ENCODE peak calls at places on chromosomes 16 and 17, in seven cellular contexts. One of them, this sample, is unnamed.

GRCh38 chr17:39782481-39782880 is 44.7 kb downstream of the GRB7 start:
- DNase-seq in amniotic stem cell: no peak
- DNase-seq in iris pigment epithelial cell: peak
- DNase-seq in transverse colon: no peak
- DNase-seq in cardiac muscle cell: no peak
- DNase-seq in left ventricle myocardium inferior: no peak
- DNase-seq in stimulated activated CD4-positive, alpha-beta T cell treated with anti-CD3 and anti-CD28 coated beads, Interleukin-1b, Interleukin-23, amount 100 ng/mL, for 24 hours: no peak
- DNase-seq in this sample: no peak

GRCh38 chr17:61387011-61387410 is 12.6 kb upstream of the TBX2 start:
- DNase-seq in amniotic stem cell: no peak
- DNase-seq in iris pigment epithelial cell: no peak
- DNase-seq in transverse colon: no peak
- DNase-seq in cardiac muscle cell: no peak
- DNase-seq in left ventricle myocardium inferior: no peak
- DNase-seq in stimulated activated CD4-positive, alpha-beta T cell treated with anti-CD3 and anti-CD28 coated beads, Interleukin-1b, Interleukin-23, amount 100 ng/mL, for 24 hours: no peak
- DNase-seq in this sample: no peak

GRCh38 chr17:58590377-58590776 is 75.9 kb upstream of the MTMR4 start:
- DNase-seq in amniotic stem cell: no peak
- DNase-seq in iris pigment epithelial cell: no peak
- DNase-seq in transverse colon: no peak
- DNase-seq in cardiac muscle cell: no peak
- DNase-seq in left ventricle myocardium inferior: no peak
- DNase-seq in stimulated activated CD4-positive, alpha-beta T cell treated with anti-CD3 and anti-CD28 coated beads, Interleukin-1b, Interleukin-23, amount 100 ng/mL, for 24 hours: no peak
- DNase-seq in this sample: no peak

GRCh38 chr17:81429813-81430510 is 34.7 kb downstream of the BAHCC1 start:
- DNase-seq in amniotic stem cell: no peak
- DNase-seq in iris pigment epithelial cell: no peak
- DNase-seq in transverse colon: no peak
- DNase-seq in cardiac muscle cell: no peak
- DNase-seq in left ventricle myocardium inferior: peak
- DNase-seq in stimulated activated CD4-positive, alpha-beta T cell treated with anti-CD3 and anti-CD28 coated beads, Interleukin-1b, Interleukin-23, amount 100 ng/mL, for 24 hours: no peak
- DNase-seq in this sample: no peak

GRCh38 chr16:69145658-69146057 is 13.2 kb downstream of the UTP4 start:
- DNase-seq in amniotic stem cell: no peak
- DNase-seq in iris pigment epithelial cell: peak
- DNase-seq in transverse colon: no peak
- DNase-seq in cardiac muscle cell: no peak
- DNase-seq in left ventricle myocardium inferior: no peak
- DNase-seq in stimulated activated CD4-positive, alpha-beta T cell treated with anti-CD3 and anti-CD28 coated beads, Interleukin-1b, Interleukin-23, amount 100 ng/mL, for 24 hours: no peak
- DNase-seq in this sample: no peak

GRCh38 chr17:49700956-49701355 is 6.8 kb downstream of the SLC35B1 start:
- DNase-seq in amniotic stem cell: no peak
- DNase-seq in iris pigment epithelial cell: no peak
- DNase-seq in transverse colon: no peak
- DNase-seq in cardiac muscle cell: no peak
- DNase-seq in left ventricle myocardium inferior: no peak
- DNase-seq in stimulated activated CD4-positive, alpha-beta T cell treated with anti-CD3 and anti-CD28 coated beads, Interleukin-1b, Interleukin-23, amount 100 ng/mL, for 24 hours: no peak
- DNase-seq in this sample: no peak

GRCh38 chr16:85300451-85300968 is 188.2 kb upstream of the CIBAR2 start:
- DNase-seq in amniotic stem cell: no peak
- DNase-seq in iris pigment epithelial cell: no peak
- DNase-seq in transverse colon: no peak
- DNase-seq in cardiac muscle cell: no peak
- DNase-seq in left ventricle myocardium inferior: no peak
- DNase-seq in stimulated activated CD4-positive, alpha-beta T cell treated with anti-CD3 and anti-CD28 coated beads, Interleukin-1b, Interleukin-23, amount 100 ng/mL, for 24 hours: no peak
- DNase-seq in this sample: no peak

GRCh38 chr17:78454346-78454745 is 75.9 kb downstream of the PGS1 start:
- DNase-seq in amniotic stem cell: no peak
- DNase-seq in iris pigment epithelial cell: no peak
- DNase-seq in transverse colon: no peak
- DNase-seq in cardiac muscle cell: no peak
- DNase-seq in left ventricle myocardium inferior: no peak
- DNase-seq in stimulated activated CD4-positive, alpha-beta T cell treated with anti-CD3 and anti-CD28 coated beads, Interleukin-1b, Interleukin-23, amount 100 ng/mL, for 24 hours: no peak
- DNase-seq in this sample: no peak

GRCh38 chr16:84268661-84269060 is 26.0 kb upstream of the WFDC1 start:
- DNase-seq in amniotic stem cell: no peak
- DNase-seq in iris pigment epithelial cell: no peak
- DNase-seq in transverse colon: no peak
- DNase-seq in cardiac muscle cell: no peak
- DNase-seq in left ventricle myocardium inferior: no peak
- DNase-seq in stimulated activated CD4-positive, alpha-beta T cell treated with anti-CD3 and anti-CD28 coated beads, Interleukin-1b, Interleukin-23, amount 100 ng/mL, for 24 hours: no peak
- DNase-seq in this sample: no peak

GRCh38 chr17:42438600-42439567 is 15.8 kb upstream of the CAVIN1 start:
- DNase-seq in amniotic stem cell: no peak
- DNase-seq in iris pigment epithelial cell: peak
- DNase-seq in transverse colon: peak
- DNase-seq in cardiac muscle cell: no peak
- DNase-seq in left ventricle myocardium inferior: no peak
- DNase-seq in stimulated activated CD4-positive, alpha-beta T cell treated with anti-CD3 and anti-CD28 coated beads, Interleukin-1b, Interleukin-23, amount 100 ng/mL, for 24 hours: peak
- DNase-seq in this sample: no peak

GRCh38 chr16:18796377-18796776 is 5.0 kb downstream of the ARL6IP1 start:
- DNase-seq in amniotic stem cell: no peak
- DNase-seq in iris pigment epithelial cell: no peak
- DNase-seq in transverse colon: no peak
- DNase-seq in cardiac muscle cell: no peak
- DNase-seq in left ventricle myocardium inferior: no peak
- DNase-seq in stimulated activated CD4-positive, alpha-beta T cell treated with anti-CD3 and anti-CD28 coated beads, Interleukin-1b, Interleukin-23, amount 100 ng/mL, for 24 hours: no peak
- DNase-seq in this sample: no peak

GRCh38 chr16:89922477-89922883 is 662 bp upstream of the TUBB3 start:
- DNase-seq in amniotic stem cell: peak
- DNase-seq in iris pigment epithelial cell: peak
- DNase-seq in transverse colon: peak
- DNase-seq in cardiac muscle cell: peak
- DNase-seq in left ventricle myocardium inferior: peak
- DNase-seq in stimulated activated CD4-positive, alpha-beta T cell treated with anti-CD3 and anti-CD28 coated beads, Interleukin-1b, Interleukin-23, amount 100 ng/mL, for 24 hours: no peak
- DNase-seq in this sample: peak

GRCh38 chr17:40561294-40561870 is 3.9 kb downstream of the CCR7 start:
- DNase-seq in amniotic stem cell: no peak
- DNase-seq in iris pigment epithelial cell: no peak
- DNase-seq in transverse colon: no peak
- DNase-seq in cardiac muscle cell: no peak
- DNase-seq in left ventricle myocardium inferior: no peak
- DNase-seq in stimulated activated CD4-positive, alpha-beta T cell treated with anti-CD3 and anti-CD28 coated beads, Interleukin-1b, Interleukin-23, amount 100 ng/mL, for 24 hours: no peak
- DNase-seq in this sample: no peak

GRCh38 chr17:77449908-77450741 is 309.4 kb downstream of the SEC14L1 start:
- DNase-seq in amniotic stem cell: no peak
- DNase-seq in iris pigment epithelial cell: peak
- DNase-seq in transverse colon: peak
- DNase-seq in cardiac muscle cell: peak
- DNase-seq in left ventricle myocardium inferior: peak
- DNase-seq in stimulated activated CD4-positive, alpha-beta T cell treated with anti-CD3 and anti-CD28 coated beads, Interleukin-1b, Interleukin-23, amount 100 ng/mL, for 24 hours: no peak
- DNase-seq in this sample: peak

GRCh38 chr16:65537336-65537735 is 415.5 kb upstream of the CDH11 start:
- DNase-seq in amniotic stem cell: no peak
- DNase-seq in iris pigment epithelial cell: no peak
- DNase-seq in transverse colon: no peak
- DNase-seq in cardiac muscle cell: no peak
- DNase-seq in left ventricle myocardium inferior: no peak
- DNase-seq in stimulated activated CD4-positive, alpha-beta T cell treated with anti-CD3 and anti-CD28 coated beads, Interleukin-1b, Interleukin-23, amount 100 ng/mL, for 24 hours: no peak
- DNase-seq in this sample: no peak

GRCh38 chr16:57828272-57829161 is 26.2 kb upstream of the KIFC3 start:
- DNase-seq in amniotic stem cell: no peak
- DNase-seq in iris pigment epithelial cell: no peak
- DNase-seq in transverse colon: no peak
- DNase-seq in cardiac muscle cell: no peak
- DNase-seq in left ventricle myocardium inferior: no peak
- DNase-seq in stimulated activated CD4-positive, alpha-beta T cell treated with anti-CD3 and anti-CD28 coated beads, Interleukin-1b, Interleukin-23, amount 100 ng/mL, for 24 hours: no peak
- DNase-seq in this sample: no peak

GRCh38 chr16:73171380-73171779 is 123.5 kb upstream of the ZFHX3 start:
- DNase-seq in amniotic stem cell: no peak
- DNase-seq in iris pigment epithelial cell: no peak
- DNase-seq in transverse colon: peak
- DNase-seq in cardiac muscle cell: no peak
- DNase-seq in left ventricle myocardium inferior: no peak
- DNase-seq in stimulated activated CD4-positive, alpha-beta T cell treated with anti-CD3 and anti-CD28 coated beads, Interleukin-1b, Interleukin-23, amount 100 ng/mL, for 24 hours: no peak
- DNase-seq in this sample: no peak

GRCh38 chr16:15887283-15887682 is 1.1 kb downstream of the CEP20 start:
- DNase-seq in amniotic stem cell: no peak
- DNase-seq in iris pigment epithelial cell: no peak
- DNase-seq in transverse colon: no peak
- DNase-seq in cardiac muscle cell: no peak
- DNase-seq in left ventricle myocardium inferior: no peak
- DNase-seq in stimulated activated CD4-positive, alpha-beta T cell treated with anti-CD3 and anti-CD28 coated beads, Interleukin-1b, Interleukin-23, amount 100 ng/mL, for 24 hours: no peak
- DNase-seq in this sample: no peak

GRCh38 chr16:4409081-4409932 is 7.1 kb downstream of the CORO7 start:
- DNase-seq in amniotic stem cell: no peak
- DNase-seq in iris pigment epithelial cell: no peak
- DNase-seq in transverse colon: no peak
- DNase-seq in cardiac muscle cell: no peak
- DNase-seq in left ventricle myocardium inferior: no peak
- DNase-seq in stimulated activated CD4-positive, alpha-beta T cell treated with anti-CD3 and anti-CD28 coated beads, Interleukin-1b, Interleukin-23, amount 100 ng/mL, for 24 hours: no peak
- DNase-seq in this sample: no peak

GRCh38 chr17:48575066-48575582 is 3.0 kb downstream of the HOXB4 start:
- DNase-seq in amniotic stem cell: no peak
- DNase-seq in iris pigment epithelial cell: no peak
- DNase-seq in transverse colon: no peak
- DNase-seq in cardiac muscle cell: no peak
- DNase-seq in left ventricle myocardium inferior: no peak
- DNase-seq in stimulated activated CD4-positive, alpha-beta T cell treated with anti-CD3 and anti-CD28 coated beads, Interleukin-1b, Interleukin-23, amount 100 ng/mL, for 24 hours: no peak
- DNase-seq in this sample: no peak

GRCh38 chr17:21001813-21002221 is 41.0 kb downstream of the USP22 start:
- DNase-seq in amniotic stem cell: no peak
- DNase-seq in iris pigment epithelial cell: no peak
- DNase-seq in transverse colon: peak
- DNase-seq in cardiac muscle cell: no peak
- DNase-seq in left ventricle myocardium inferior: no peak
- DNase-seq in stimulated activated CD4-positive, alpha-beta T cell treated with anti-CD3 and anti-CD28 coated beads, Interleukin-1b, Interleukin-23, amount 100 ng/mL, for 24 hours: no peak
- DNase-seq in this sample: no peak

GRCh38 chr17:14593956-14594355 is 293.1 kb downstream of the HS3ST3B1 start:
- DNase-seq in amniotic stem cell: no peak
- DNase-seq in iris pigment epithelial cell: no peak
- DNase-seq in transverse colon: no peak
- DNase-seq in cardiac muscle cell: no peak
- DNase-seq in left ventricle myocardium inferior: no peak
- DNase-seq in stimulated activated CD4-positive, alpha-beta T cell treated with anti-CD3 and anti-CD28 coated beads, Interleukin-1b, Interleukin-23, amount 100 ng/mL, for 24 hours: no peak
- DNase-seq in this sample: no peak

GRCh38 chr16:11668590-11669379 is 530 bp downstream of the SNN start:
- DNase-seq in amniotic stem cell: no peak
- DNase-seq in iris pigment epithelial cell: no peak
- DNase-seq in transverse colon: no peak
- DNase-seq in cardiac muscle cell: no peak
- DNase-seq in left ventricle myocardium inferior: no peak
- DNase-seq in stimulated activated CD4-positive, alpha-beta T cell treated with anti-CD3 and anti-CD28 coated beads, Interleukin-1b, Interleukin-23, amount 100 ng/mL, for 24 hours: no peak
- DNase-seq in this sample: no peak

GRCh38 chr17:50914510-50914849 is 48.3 kb upstream of the TOB1 start:
- DNase-seq in amniotic stem cell: no peak
- DNase-seq in iris pigment epithelial cell: no peak
- DNase-seq in transverse colon: no peak
- DNase-seq in cardiac muscle cell: no peak
- DNase-seq in left ventricle myocardium inferior: no peak
- DNase-seq in stimulated activated CD4-positive, alpha-beta T cell treated with anti-CD3 and anti-CD28 coated beads, Interleukin-1b, Interleukin-23, amount 100 ng/mL, for 24 hours: no peak
- DNase-seq in this sample: no peak

GRCh38 chr17:37744961-37745800 is at the start of gene HNF1B:
- DNase-seq in amniotic stem cell: no peak
- DNase-seq in iris pigment epithelial cell: no peak
- DNase-seq in transverse colon: peak
- DNase-seq in cardiac muscle cell: no peak
- DNase-seq in left ventricle myocardium inferior: no peak
- DNase-seq in stimulated activated CD4-positive, alpha-beta T cell treated with anti-CD3 and anti-CD28 coated beads, Interleukin-1b, Interleukin-23, amount 100 ng/mL, for 24 hours: no peak
- DNase-seq in this sample: no peak